ENCODE peak calls at places on chromosomes 3 and 15, in four cellular contexts. K is PC-9, C is spleen, R is neuronal stem cell. J is an unnamed sample.

GRCh38 chr3:115790759-115791158 is 167.4 kb downstream of the GAP43 start:
- DNase-seq in K (peak; percentile 79), C (no peak), R (no peak), J (no peak)

GRCh38 chr3:173893066-173893465 is 495.5 kb downstream of the NLGN1 start:
- DNase-seq in K (no peak), C (no peak), R (no peak), J (no peak)

GRCh38 chr3:46440531-46441294 is 24.0 kb downstream of the LTF start:
- DNase-seq in K (no peak), C (no peak), R (no peak), J (peak; percentile 38)

GRCh38 chr15:99099661-99100060 is 5.2 kb upstream of the SYNM start:
- DNase-seq in K (no peak), C (no peak), R (no peak), J (peak; percentile 32)

GRCh38 chr15:88654430-88655102 is 15.8 kb downstream of the ISG20 start:
- DNase-seq in K (no peak), C (peak; percentile 70), R (no peak), J (no peak)

GRCh38 chr3:148203263-148204010 is 494.3 kb upstream of the AGTR1 start:
- DNase-seq in K (no peak), C (no peak), R (no peak), J (no peak)

GRCh38 chr3:194687638-194688206 is 2.0 kb downstream of the FAM43A start:
- DNase-seq in K (peak; percentile 88), C (peak; percentile 95), R (peak; percentile 82), J (peak; percentile 92)

GRCh38 chr3:107521466-107522059 is 1.2 kb upstream of the BBX start:
- DNase-seq in K (no peak), C (no peak), R (no peak), J (no peak)

GRCh38 chr15:33028495-33028894 is 166.0 kb downstream of the FMN1 start:
- DNase-seq in K (no peak), C (no peak), R (no peak), J (no peak)

GRCh38 chr15:59119625-59120024 is 14.7 kb downstream of the CCNB2 start:
- DNase-seq in K (no peak), C (no peak), R (no peak), J (no peak)

GRCh38 chr15:33104276-33104675 is 90.2 kb downstream of the FMN1 start:
- DNase-seq in K (peak; percentile 33), C (no peak), R (no peak), J (no peak)

GRCh38 chr3:24810881-24811280 is 316.2 kb upstream of the THRB start:
- DNase-seq in K (no peak), C (no peak), R (no peak), J (no peak)

GRCh38 chr3:191338177-191338488 is 7.8 kb upstream of the UTS2B start:
- DNase-seq in K (no peak), C (no peak), R (no peak), J (no peak)

GRCh38 chr15:90557147-90557546 is 27.4 kb downstream of the CRTC3 start:
- DNase-seq in K (no peak), C (no peak), R (no peak), J (no peak)

GRCh38 chr15:65286069-65286703 is 497 bp downstream of the PARP16 start:
- DNase-seq in K (no peak), C (no peak), R (peak; percentile 69), J (peak; percentile 90)

GRCh38 chr15:84684092-84684491 is 26.1 kb upstream of the NMB start:
- DNase-seq in K (no peak), C (no peak), R (no peak), J (no peak)

GRCh38 chr3:181567446-181568075 is 144.2 kb upstream of the SOX2 start:
- DNase-seq in K (no peak), C (no peak), R (no peak), J (no peak)

GRCh38 chr15:88529021-88529630 is 17.4 kb downstream of the DET1 start:
- DNase-seq in K (no peak), C (no peak), R (no peak), J (no peak)

GRCh38 chr3:169771651-169772529 is 1.3 kb upstream of the MYNN start:
- DNase-seq in K (peak; percentile 73), C (no peak), R (peak; percentile 92), J (peak; percentile 9)

GRCh38 chr3:119018690-119019463 is 15.8 kb downstream of the IGSF11 start:
- DNase-seq in K (no peak), C (no peak), R (no peak), J (no peak)

GRCh38 chr3:173739716-173740115 is 342.2 kb downstream of the NLGN1 start:
- DNase-seq in K (no peak), C (no peak), R (no peak), J (no peak)

GRCh38 chr15:42155546-42156265 is 730 bp downstream of the PLA2G4F start:
- DNase-seq in K (peak; percentile 74), C (peak; percentile 50), R (no peak), J (peak; percentile 61)
- H3K4me3 ChIP-seq in K (peak overlapping the region; percentile 34), C (no peak overlapping the region), R (no peak overlapping the region), J (no peak overlapping the region)

GRCh38 chr3:43180027-43180426 is 74.1 kb upstream of the POMGNT2 start:
- DNase-seq in K (peak; percentile 30), C (no peak), R (no peak), J (no peak)
- H3K4me3 ChIP-seq in K (no peak overlapping the region), C (no peak overlapping the region), R (no peak overlapping the region), J (no peak overlapping the region)

GRCh38 chr15:62163847-62164499 is 1.1 kb downstream of the C2CD4B start:
- DNase-seq in K (no peak), C (peak; percentile 73), R (peak; percentile 18), J (peak; percentile 67)

GRCh38 chr15:62164500-62165028 is 521 bp downstream of the C2CD4B start:
- DNase-seq in K (no peak), C (peak; percentile 76), R (peak; percentile 37), J (peak; percentile 76)

GRCh38 chr15:62163397-62163796 is 1.7 kb downstream of the C2CD4B start:
- DNase-seq in K (no peak), C (no peak), R (no peak), J (no peak)

GRCh38 chr15:62165029-62165792 is at the start of gene C2CD4B:
- DNase-seq in K (peak; percentile 14), C (peak; percentile 81), R (peak; percentile 31), J (peak; percentile 80)

GRCh38 chr15:62165793-62166380 is 802 bp upstream of the C2CD4B start:
- DNase-seq in K (no peak), C (no peak), R (no peak), J (no peak)
- H3K4me3 ChIP-seq in K (no peak overlapping the region), C (no peak overlapping the region), R (no peak overlapping the region), J (no peak overlapping the region)

GRCh38 chr3:134049676-134050075 is 20.0 kb upstream of the SLCO2A1 start:
- DNase-seq in K (no peak), C (no peak), R (no peak), J (no peak)
- H3K4me3 ChIP-seq in K (no peak overlapping the region), C (no peak overlapping the region), R (no peak overlapping the region), J (no peak overlapping the region)

DNA sequence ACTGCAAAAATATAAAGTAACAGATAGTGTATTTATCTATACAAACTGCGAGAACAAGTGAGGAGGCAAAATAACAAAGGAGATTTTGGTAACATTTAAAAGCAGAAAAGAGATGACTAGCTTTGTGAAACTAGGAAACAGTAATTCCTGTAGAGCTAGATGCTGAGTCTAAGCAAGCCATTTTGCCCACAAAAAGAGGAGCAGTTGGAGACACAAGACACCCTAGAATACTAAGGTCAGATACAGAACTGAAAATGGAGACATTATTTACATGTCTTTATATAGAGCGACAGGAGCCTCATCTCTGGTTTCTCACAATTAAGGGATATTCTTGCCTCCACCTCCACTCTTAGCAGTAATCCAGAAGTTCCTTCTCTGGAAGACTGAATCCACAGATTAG is 732.4 kb upstream of the GBE1 start:
- DNase-seq in K (no peak), C (no peak), R (no peak), J (no peak)
- H3K4me3 ChIP-seq in K (no peak overlapping the region), C (no peak overlapping the region), R (no peak overlapping the region), J (no peak overlapping the region)

GRCh38 chr15:76139368-76140068 is 79.7 kb downstream of the TMEM266 start:
- DNase-seq in K (peak; percentile 69), C (no peak), R (peak; percentile 80), J (peak; percentile 91)
- H3K4me3 ChIP-seq in K (no peak overlapping the region), C (no peak overlapping the region), R (no peak overlapping the region), J (no peak overlapping the region)

J was measured in H7.